ENCODE peak calls at places on chromosomes 2 and 18, in nine cellular contexts. C is activated CD4-positive, alpha-beta T cell treated with anti-CD3 and anti-CD28 coated beads, Interleukin-2, amount 10 ng/mL, durations not matched to agents 7 days and 5 days; J is H9; P is cardiac fibroblast; E is Right ventricle myocardium superior; B is WTC11; R is NCI-H2081; G is NCI-H1105 treated with DMSO at 0.1 percent for 48 hours; V is neural progenitor cell. X is an unnamed sample.
A peak's percentile ranks its signal among the peaks of the same experiment; 100 is the strongest.

GRCh38 chr2:172408143-172408766 is 19.1 kb upstream of the ITGA6 start:
- DNase-seq in G (peak; percentile 97), C (no peak), J (no peak), B (no peak), R (peak; percentile 73), E (no peak), P (no peak), V (peak; percentile 18), X (no peak)

GRCh38 chr2:217363470-217363869 is 503.6 kb upstream of the TNP1 start:
- DNase-seq in C (no peak), G (no peak), V (no peak), R (no peak), E (no peak), P (no peak), J (no peak), B (no peak), X (no peak)

GRCh38 chr2:96538487-96539214 is 2.1 kb downstream of the ARID5A start:
- DNase-seq in V (peak; percentile 95), C (peak; percentile 92), J (peak; percentile 91), G (no peak), E (peak; percentile 94), B (peak; percentile 86), R (no peak), P (peak; percentile 41), X (peak; percentile 76)

GRCh38 chr2:105241443-105241842 is at the start of gene GPR45:
- DNase-seq in V (no peak), E (no peak), B (no peak), R (no peak), J (no peak), G (no peak), P (no peak), C (no peak), X (no peak)

GRCh38 chr2:182132605-182133004 is 147.0 kb downstream of the PPP1R1C start:
- DNase-seq in C (no peak), V (no peak), B (no peak), J (no peak), R (no peak), P (no peak), G (peak; percentile 24), E (no peak), X (no peak)

GRCh38 chr2:11995381-11995947 is 249.0 kb downstream of the LPIN1 start:
- DNase-seq in J (no peak), R (no peak), G (no peak), B (no peak), E (no peak), C (no peak), P (peak; percentile 49), V (no peak), X (no peak)

GRCh38 chr18:13450289-13451207 is 232.0 kb downstream of the LDLRAD4 start:
- DNase-seq in R (no peak), P (no peak), J (no peak), B (no peak), V (no peak), C (no peak), E (no peak), G (no peak), X (no peak)

GRCh38 chr18:14920976-14921375 is 173.0 kb downstream of the ANKRD30B start:
- DNase-seq in C (no peak), J (no peak), B (no peak), G (no peak), V (no peak), R (no peak), E (no peak), P (no peak), X (peak; percentile 43)

GRCh38 chr18:76499596-76500340 is 4.7 kb upstream of the ZNF516 start:
- DNase-seq in E (no peak), G (no peak), R (no peak), B (no peak), J (no peak), V (peak; percentile 48), P (no peak), C (no peak), X (no peak)

GRCh38 chr2:233463586-233463985 is 103.0 kb downstream of the USP40 start:
- DNase-seq in C (no peak), P (no peak), V (no peak), E (no peak), J (no peak), B (no peak), R (no peak), G (no peak), X (no peak)

GRCh38 chr2:218877331-218877730 is 3.3 kb upstream of the WNT10A start:
- DNase-seq in G (no peak), E (no peak), P (no peak), V (no peak), C (no peak), B (no peak), J (no peak), R (no peak), X (no peak)

GRCh38 chr2:2121887-2122286 is 209.2 kb downstream of the MYT1L start:
- DNase-seq in C (no peak), J (no peak), G (no peak), V (no peak), B (no peak), R (no peak), E (no peak), P (no peak), X (no peak)

X was measured in colonic mucosa.